ENCODE peak calls at places on chromosomes 16 and 17, in nine cellular contexts. W, E, Z, J, L, S, T, H and M are unnamed samples.

GRCh38 chr17:13518271-13519000 is 83.3 kb downstream of the HS3ST3A1 start:
- DNase-seq in W (no peak), E (peak; percentile 66), Z (no peak), J (no peak), L (peak; percentile 97), S (no peak), T (no peak), H (no peak), M (peak; percentile 30)

GRCh38 chr16:84557504-84557903 is 53.0 kb upstream of the MEAK7 start:
- DNase-seq in W (no peak), E (no peak), Z (no peak), J (no peak), L (peak; percentile 65), S (no peak), T (no peak), H (no peak), M (no peak)

GRCh38 chr16:82194076-82194475 is 24.1 kb upstream of the MPHOSPH6 start:
- DNase-seq in W (no peak), E (no peak), Z (no peak), J (no peak), L (no peak), S (no peak), T (no peak), H (no peak), M (no peak)

GRCh38 chr17:79747508-79748295 is 17.0 kb downstream of the ENPP7 start:
- DNase-seq in W (no peak), E (no peak), Z (no peak), J (no peak), L (no peak), S (no peak), T (no peak), H (no peak), M (no peak)

GRCh38 chr17:742147-742793 is 9.8 kb downstream of the GEMIN4 start:
- DNase-seq in W (no peak), E (no peak), Z (no peak), J (no peak), L (no peak), S (no peak), T (no peak), H (no peak), M (no peak)

GRCh38 chr16:27819881-27820610 is 243.5 kb downstream of the GSG1L start:
- DNase-seq in W (no peak), E (no peak), Z (no peak), J (no peak), L (no peak), S (no peak), T (no peak), H (no peak), M (no peak)

GRCh38 chr17:47953945-47954344 is 3.7 kb downstream of the PRR15L start:
- DNase-seq in W (no peak), E (peak; percentile 30), Z (no peak), J (no peak), L (no peak), S (no peak), T (no peak), H (no peak), M (no peak)

GRCh38 chr16:89564476-89565255 is 4.2 kb downstream of the RPL13 start:
- DNase-seq in W (no peak), E (peak; percentile 60), Z (no peak), J (no peak), L (no peak), S (no peak), T (peak; percentile 41), H (no peak), M (no peak)

GRCh38 chr16:84514874-84515835 is 10.7 kb upstream of the MEAK7 start:
- DNase-seq in W (peak; percentile 88), E (no peak), Z (peak; percentile 71), J (no peak), L (no peak), S (peak; percentile 60), T (peak; percentile 72), H (peak; percentile 73), M (no peak)

GRCh38 chr17:37702605-37703004 is 42.3 kb downstream of the HNF1B start:
- DNase-seq in W (no peak), E (peak; percentile 76), Z (no peak), J (peak; percentile 82), L (peak; percentile 91), S (no peak), T (no peak), H (no peak), M (peak; percentile 74)

GRCh38 chr16:48347191-48347860 is 37.9 kb downstream of the SIAH1 start:
- DNase-seq in W (peak; percentile 33), E (no peak), Z (no peak), J (no peak), L (no peak), S (no peak), T (no peak), H (no peak), M (no peak)

GRCh38 chr16:543301-544164 is 16.0 kb downstream of the CAPN15 start:
- DNase-seq in W (no peak), E (no peak), Z (no peak), J (no peak), L (no peak), S (no peak), T (no peak), H (no peak), M (no peak)

GRCh38 chr16:87135631-87136030 is 181.6 kb downstream of the C16orf95 start:
- DNase-seq in W (no peak), E (no peak), Z (no peak), J (no peak), L (no peak), S (no peak), T (no peak), H (no peak), M (no peak)

GRCh38 chr16:11989238-11990160 is 13.0 kb downstream of the SNX29 start:
- DNase-seq in W (no peak), E (no peak), Z (no peak), J (peak; percentile 14), L (no peak), S (no peak), T (no peak), H (no peak), M (no peak)

GRCh38 chr17:66474810-66475497 is 172.5 kb downstream of the PRKCA start:
- DNase-seq in W (no peak), E (no peak), Z (no peak), J (no peak), L (no peak), S (no peak), T (no peak), H (no peak), M (no peak)